ENCODE peak calls at places on chromosomes 3 and 15, in five cellular contexts. One of them, this sample, is unnamed.

GRCh38 chr15:77826006-77826695 is 193.4 kb upstream of the LINGO1 start:
- DNase-seq in lower leg skin: no peak
- DNase-seq in fibroblast of lung: no peak
- DNase-seq in heart left ventricle: peak; percentile 39
- DNase-seq in cardiac muscle cell: no peak
- DNase-seq in this sample: no peak

GRCh38 chr3:129233538-129233937 is 15.9 kb upstream of the COPG1 start:
- DNase-seq in lower leg skin: peak; percentile 66
- DNase-seq in fibroblast of lung: no peak
- DNase-seq in heart left ventricle: no peak
- DNase-seq in cardiac muscle cell: no peak
- DNase-seq in this sample: no peak

GRCh38 chr3:21042184-21042583 is 708.8 kb downstream of the ZNF385D start:
- DNase-seq in lower leg skin: no peak
- DNase-seq in fibroblast of lung: no peak
- DNase-seq in heart left ventricle: no peak
- DNase-seq in cardiac muscle cell: no peak
- DNase-seq in this sample: no peak

GRCh38 chr3:16614033-16615031 is 9.1 kb upstream of the DAZL start:
- DNase-seq in lower leg skin: no peak
- DNase-seq in fibroblast of lung: peak; percentile 16
- DNase-seq in heart left ventricle: no peak
- DNase-seq in cardiac muscle cell: no peak
- DNase-seq in this sample: no peak

GRCh38 chr3:12903881-12904280 is 62.5 kb upstream of the RPL32 start:
- DNase-seq in lower leg skin: no peak
- DNase-seq in fibroblast of lung: no peak
- DNase-seq in heart left ventricle: peak; percentile 49
- DNase-seq in cardiac muscle cell: no peak
- DNase-seq in this sample: no peak

GRCh38 chr3:141875893-141876380 is 506 bp upstream of the ATP1B3 start:
- DNase-seq in lower leg skin: peak; percentile 69
- DNase-seq in fibroblast of lung: peak; percentile 68
- DNase-seq in heart left ventricle: peak; percentile 85
- DNase-seq in cardiac muscle cell: peak; percentile 73
- DNase-seq in this sample: no peak

GRCh38 chr3:31004025-31004678 is 109.7 kb upstream of the GADL1 start:
- DNase-seq in lower leg skin: no peak
- DNase-seq in fibroblast of lung: peak; percentile 60
- DNase-seq in heart left ventricle: no peak
- DNase-seq in cardiac muscle cell: peak; percentile 80
- DNase-seq in this sample: no peak

GRCh38 chr3:77039606-77040553 is at the start of gene ROBO2:
- DNase-seq in lower leg skin: peak; percentile 14
- DNase-seq in fibroblast of lung: peak; percentile 47
- DNase-seq in heart left ventricle: peak; percentile 62
- DNase-seq in cardiac muscle cell: peak; percentile 20
- DNase-seq in this sample: no peak

GRCh38 chr15:70519616-70520015 is 243.7 kb downstream of the UACA start:
- DNase-seq in lower leg skin: no peak
- DNase-seq in fibroblast of lung: no peak
- DNase-seq in heart left ventricle: no peak
- DNase-seq in cardiac muscle cell: no peak
- DNase-seq in this sample: no peak

GRCh38 chr3:1139071-1139470 is 46.2 kb downstream of the CNTN6 start:
- DNase-seq in lower leg skin: no peak
- DNase-seq in fibroblast of lung: peak; percentile 1
- DNase-seq in heart left ventricle: no peak
- DNase-seq in cardiac muscle cell: no peak
- DNase-seq in this sample: no peak

GRCh38 chr3:63693351-63693750 is 40.9 kb downstream of the SNTN start:
- DNase-seq in lower leg skin: no peak
- DNase-seq in fibroblast of lung: no peak
- DNase-seq in heart left ventricle: no peak
- DNase-seq in cardiac muscle cell: no peak
- DNase-seq in this sample: no peak

GRCh38 chr3:191352014-191352413 is 21.7 kb upstream of the UTS2B start:
- DNase-seq in lower leg skin: no peak
- DNase-seq in fibroblast of lung: no peak
- DNase-seq in heart left ventricle: no peak
- DNase-seq in cardiac muscle cell: no peak
- DNase-seq in this sample: no peak

GRCh38 chr15:42157981-42158765 is 1.7 kb upstream of the PLA2G4F start:
- DNase-seq in lower leg skin: no peak
- DNase-seq in fibroblast of lung: peak; percentile 80
- DNase-seq in heart left ventricle: no peak
- DNase-seq in cardiac muscle cell: peak; percentile 68
- DNase-seq in this sample: no peak

GRCh38 chr15:63860161-63860954 is 26.6 kb upstream of the HERC1 start:
- DNase-seq in lower leg skin: no peak
- DNase-seq in fibroblast of lung: no peak
- DNase-seq in heart left ventricle: no peak
- DNase-seq in cardiac muscle cell: no peak
- DNase-seq in this sample: no peak

GRCh38 chr3:122484985-122485384 is 29.8 kb downstream of the KPNA1 start:
- DNase-seq in lower leg skin: no peak
- DNase-seq in fibroblast of lung: peak; percentile 51
- DNase-seq in heart left ventricle: no peak
- DNase-seq in cardiac muscle cell: peak; percentile 65
- DNase-seq in this sample: no peak

GRCh38 chr3:67094769-67095168 is 96.7 kb downstream of the KBTBD8 start:
- DNase-seq in lower leg skin: no peak
- DNase-seq in fibroblast of lung: peak; percentile 28
- DNase-seq in heart left ventricle: no peak
- DNase-seq in cardiac muscle cell: peak; percentile 55
- DNase-seq in this sample: no peak

GRCh38 chr15:60620707-60621106 is 141.8 kb upstream of the ICE2 start:
- DNase-seq in lower leg skin: peak; percentile 63
- DNase-seq in fibroblast of lung: peak; percentile 68
- DNase-seq in heart left ventricle: no peak
- DNase-seq in cardiac muscle cell: peak; percentile 30
- DNase-seq in this sample: no peak

GRCh38 chr3:158352551-158352950 is 218.4 kb upstream of the MLF1 start:
- DNase-seq in lower leg skin: peak; percentile 23
- DNase-seq in fibroblast of lung: peak; percentile 28
- DNase-seq in heart left ventricle: no peak
- DNase-seq in cardiac muscle cell: peak; percentile 72
- DNase-seq in this sample: no peak

GRCh38 chr15:60798821-60799220 is 319.9 kb upstream of the ICE2 start:
- DNase-seq in lower leg skin: no peak
- DNase-seq in fibroblast of lung: peak; percentile 59
- DNase-seq in heart left ventricle: no peak
- DNase-seq in cardiac muscle cell: peak; percentile 75
- DNase-seq in this sample: no peak

GRCh38 chr15:78174398-78174797 is 25.2 kb downstream of the IDH3A start:
- DNase-seq in lower leg skin: peak; percentile 6
- DNase-seq in fibroblast of lung: no peak
- DNase-seq in heart left ventricle: no peak
- DNase-seq in cardiac muscle cell: no peak
- DNase-seq in this sample: no peak

GRCh38 chr15:25711164-25711563 is 152.0 kb downstream of the ATP10A start:
- DNase-seq in lower leg skin: no peak
- DNase-seq in fibroblast of lung: no peak
- DNase-seq in heart left ventricle: no peak
- DNase-seq in cardiac muscle cell: no peak
- DNase-seq in this sample: no peak

GRCh38 chr15:69509131-69509530 is 56.5 kb downstream of the RPLP1 start:
- DNase-seq in lower leg skin: no peak
- DNase-seq in fibroblast of lung: no peak
- DNase-seq in heart left ventricle: no peak
- DNase-seq in cardiac muscle cell: no peak
- DNase-seq in this sample: no peak

GRCh38 chr3:46845397-46845859 is 17.8 kb downstream of the MYL3 start:
- DNase-seq in lower leg skin: peak; percentile 56
- DNase-seq in fibroblast of lung: peak; percentile 72
- DNase-seq in heart left ventricle: peak; percentile 85
- DNase-seq in cardiac muscle cell: peak; percentile 90
- DNase-seq in this sample: no peak

GRCh38 chr3:46845860-46846623 is 17.2 kb downstream of the MYL3 start:
- DNase-seq in lower leg skin: peak; percentile 58
- DNase-seq in fibroblast of lung: peak; percentile 72
- DNase-seq in heart left ventricle: peak; percentile 88
- DNase-seq in cardiac muscle cell: peak; percentile 83
- DNase-seq in this sample: peak; percentile 35

GRCh38 chr3:46847744-46848143 is 15.5 kb downstream of the MYL3 start:
- DNase-seq in lower leg skin: no peak
- DNase-seq in fibroblast of lung: no peak
- DNase-seq in heart left ventricle: no peak
- DNase-seq in cardiac muscle cell: no peak
- DNase-seq in this sample: no peak

GRCh38 chr3:46848271-46849097 is 14.8 kb downstream of the MYL3 start:
- DNase-seq in lower leg skin: no peak
- DNase-seq in fibroblast of lung: peak; percentile 48
- DNase-seq in heart left ventricle: peak; percentile 66
- DNase-seq in cardiac muscle cell: peak; percentile 98
- DNase-seq in this sample: peak; percentile 54

DNA sequence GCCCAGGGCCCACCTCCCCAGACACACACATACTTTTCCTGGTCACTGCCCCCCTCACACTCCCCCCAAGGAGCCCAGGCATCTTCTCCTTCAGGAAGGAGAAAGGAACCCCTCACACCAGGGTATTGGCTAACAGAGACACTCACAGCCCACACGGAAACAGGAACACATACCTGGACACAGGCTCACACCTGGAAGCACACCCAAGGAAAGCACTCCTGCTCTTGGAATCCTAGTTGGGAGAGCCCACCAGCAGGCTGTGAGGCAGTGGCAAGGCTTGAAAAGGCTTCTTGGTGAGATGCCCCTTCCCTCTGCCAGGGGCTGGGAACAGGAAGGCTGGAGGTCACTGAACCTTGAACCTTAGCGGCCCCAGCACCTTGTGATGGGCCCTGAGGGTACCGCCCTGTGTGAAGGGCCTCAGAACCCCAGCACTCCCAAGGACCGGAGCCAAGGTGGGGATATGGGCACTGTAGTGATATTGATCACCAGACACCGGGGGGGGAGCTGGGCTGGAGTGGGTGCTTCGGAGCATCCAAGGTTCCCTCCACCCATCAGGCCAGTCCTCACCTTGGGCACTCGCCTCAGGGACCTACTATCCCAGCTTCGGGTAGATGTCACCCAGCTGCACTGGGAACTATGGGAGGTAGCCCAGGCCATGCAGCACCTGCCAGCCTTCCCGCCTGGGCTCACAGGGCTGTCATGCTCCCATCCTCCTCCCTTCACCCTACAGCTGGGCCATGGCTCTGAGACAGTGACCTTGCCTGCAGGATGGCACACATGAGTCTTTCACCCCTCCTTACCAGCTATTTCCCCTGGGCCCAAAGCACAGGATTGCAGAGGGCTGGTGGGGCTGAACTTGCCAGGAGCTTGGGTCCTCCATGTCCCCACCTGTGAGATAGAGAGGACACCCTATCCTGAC is 16.4 kb downstream of the MYL3 start:
- DNase-seq in lower leg skin: no peak
- DNase-seq in fibroblast of lung: no peak
- DNase-seq in heart left ventricle: no peak
- DNase-seq in cardiac muscle cell: no peak
- DNase-seq in this sample: no peak
- H3K4me3 ChIP-seq in lower leg skin: no peak overlapping the region
- H3K4me3 ChIP-seq in fibroblast of lung: peak overlapping the region; percentile 43
- H3K4me3 ChIP-seq in heart left ventricle: peak overlapping the region; percentile 62
- H3K4me3 ChIP-seq in cardiac muscle cell: no peak overlapping the region
- H3K4me3 ChIP-seq in this sample: no peak overlapping the region

GRCh38 chr3:185215873-185216586 is 37.8 kb downstream of the EHHADH start:
- DNase-seq in lower leg skin: no peak
- DNase-seq in fibroblast of lung: peak; percentile 42
- DNase-seq in heart left ventricle: no peak
- DNase-seq in cardiac muscle cell: peak; percentile 31
- DNase-seq in this sample: no peak
- H3K4me3 ChIP-seq in lower leg skin: no peak overlapping the region
- H3K4me3 ChIP-seq in fibroblast of lung: no peak overlapping the region
- H3K4me3 ChIP-seq in heart left ventricle: peak overlapping the region; percentile 42
- H3K4me3 ChIP-seq in cardiac muscle cell: no peak overlapping the region
- H3K4me3 ChIP-seq in this sample: no peak overlapping the region

GRCh38 chr15:66801266-66801665 is 99.2 kb downstream of the SMAD6 start:
- DNase-seq in lower leg skin: no peak
- DNase-seq in fibroblast of lung: no peak
- DNase-seq in heart left ventricle: no peak
- DNase-seq in cardiac muscle cell: no peak
- DNase-seq in this sample: no peak

GRCh38 chr15:66805207-66805975 is 103.4 kb downstream of the SMAD6 start:
- DNase-seq in lower leg skin: peak; percentile 42
- DNase-seq in fibroblast of lung: peak; percentile 53
- DNase-seq in heart left ventricle: no peak
- DNase-seq in cardiac muscle cell: no peak
- DNase-seq in this sample: no peak

GRCh38 chr15:66803182-66803729 is 101.2 kb downstream of the SMAD6 start:
- DNase-seq in lower leg skin: peak; percentile 74
- DNase-seq in fibroblast of lung: peak; percentile 98
- DNase-seq in heart left ventricle: peak; percentile 91
- DNase-seq in cardiac muscle cell: peak; percentile 99
- DNase-seq in this sample: no peak

GRCh38 chr15:66802087-66803001 is 100.3 kb downstream of the SMAD6 start:
- DNase-seq in lower leg skin: no peak
- DNase-seq in fibroblast of lung: peak; percentile 68
- DNase-seq in heart left ventricle: no peak
- DNase-seq in cardiac muscle cell: peak; percentile 57
- DNase-seq in this sample: no peak

DNA sequence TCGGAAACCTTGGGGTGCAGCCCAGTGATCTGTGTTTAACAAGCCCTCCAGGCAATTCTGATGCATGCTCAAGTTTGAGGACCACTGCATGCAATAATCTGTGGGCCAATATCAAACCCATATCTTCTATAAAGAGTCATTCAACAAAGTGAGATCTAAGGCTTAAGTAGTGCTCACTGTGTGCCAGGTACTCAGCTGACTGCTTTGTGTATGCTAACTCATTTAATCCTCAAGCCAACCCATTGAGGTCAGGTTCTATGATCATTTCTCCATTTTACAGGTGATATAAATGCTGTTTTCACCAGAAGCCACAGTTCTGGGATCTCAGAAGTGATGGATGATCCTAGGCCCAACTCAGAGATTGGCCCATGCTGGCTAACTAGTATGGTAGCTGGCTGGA is 101.7 kb downstream of the SMAD6 start:
- DNase-seq in lower leg skin: no peak
- DNase-seq in fibroblast of lung: no peak
- DNase-seq in heart left ventricle: no peak
- DNase-seq in cardiac muscle cell: no peak
- DNase-seq in this sample: no peak
- H3K4me3 ChIP-seq in lower leg skin: no peak overlapping the region
- H3K4me3 ChIP-seq in fibroblast of lung: no peak overlapping the region
- H3K4me3 ChIP-seq in heart left ventricle: no peak overlapping the region
- H3K4me3 ChIP-seq in cardiac muscle cell: no peak overlapping the region
- H3K4me3 ChIP-seq in this sample: no peak overlapping the region

GRCh38 chr3:125052671-125053303 is 3.0 kb downstream of the HEG1 start:
- DNase-seq in lower leg skin: no peak
- DNase-seq in fibroblast of lung: peak; percentile 77
- DNase-seq in heart left ventricle: no peak
- DNase-seq in cardiac muscle cell: peak; percentile 81
- DNase-seq in this sample: no peak
- H3K4me3 ChIP-seq in lower leg skin: no peak overlapping the region
- H3K4me3 ChIP-seq in fibroblast of lung: peak overlapping the region; percentile 78
- H3K4me3 ChIP-seq in heart left ventricle: peak overlapping the region; percentile 90
- H3K4me3 ChIP-seq in cardiac muscle cell: peak overlapping the region; percentile 7
- H3K4me3 ChIP-seq in this sample: no peak overlapping the region

This sample was measured in iPS DF 6.9.